ENCODE peak calls at places on chromosomes 3 and 15, in six cellular contexts. One of them, this sample, is unnamed.

GRCh38 chr3:181610083-181610972 is 101.4 kb upstream of the SOX2 start:
- DNase-seq in GM12865: no peak
- DNase-seq in NCI-H146: peak; percentile 78
- DNase-seq in stimulated activated CD8-positive, alpha-beta memory T cell treated with anti-CD3 and anti-CD28 coated beads, Interleukin-4, amount 100 ng/mL, for 4 hours: no peak
- DNase-seq in RPMI7951: no peak
- DNase-seq in thoracic aorta: no peak
- DNase-seq in this sample: no peak

GRCh38 chr3:13070622-13071021 is 2.6 kb downstream of the IQSEC1 start:
- DNase-seq in GM12865: no peak
- DNase-seq in RPMI7951: no peak
- DNase-seq in stimulated activated CD8-positive, alpha-beta memory T cell treated with anti-CD3 and anti-CD28 coated beads, Interleukin-4, amount 100 ng/mL, for 4 hours: no peak
- DNase-seq in thoracic aorta: no peak
- DNase-seq in NCI-H146: no peak
- DNase-seq in this sample: no peak

GRCh38 chr3:123652346-123652984 is 67.6 kb upstream of the HACD2 start:
- DNase-seq in thoracic aorta: no peak
- DNase-seq in RPMI7951: peak; percentile 75
- DNase-seq in GM12865: peak; percentile 56
- DNase-seq in stimulated activated CD8-positive, alpha-beta memory T cell treated with anti-CD3 and anti-CD28 coated beads, Interleukin-4, amount 100 ng/mL, for 4 hours: no peak
- DNase-seq in NCI-H146: peak; percentile 76
- DNase-seq in this sample: peak; percentile 87

GRCh38 chr15:66096711-66097058 is 156.9 kb downstream of the MEGF11 start:
- DNase-seq in GM12865: no peak
- DNase-seq in stimulated activated CD8-positive, alpha-beta memory T cell treated with anti-CD3 and anti-CD28 coated beads, Interleukin-4, amount 100 ng/mL, for 4 hours: no peak
- DNase-seq in NCI-H146: no peak
- DNase-seq in thoracic aorta: no peak
- DNase-seq in RPMI7951: no peak
- DNase-seq in this sample: no peak

GRCh38 chr15:78751602-78751979 is 59.7 kb downstream of the ADAMTS7 start:
- DNase-seq in RPMI7951: no peak
- DNase-seq in GM12865: no peak
- DNase-seq in thoracic aorta: no peak
- DNase-seq in stimulated activated CD8-positive, alpha-beta memory T cell treated with anti-CD3 and anti-CD28 coated beads, Interleukin-4, amount 100 ng/mL, for 4 hours: no peak
- DNase-seq in NCI-H146: no peak
- DNase-seq in this sample: no peak

GRCh38 chr3:98556164-98557130 is 24.7 kb downstream of the GPR15 start:
- DNase-seq in RPMI7951: peak; percentile 93
- DNase-seq in GM12865: peak; percentile 99
- DNase-seq in stimulated activated CD8-positive, alpha-beta memory T cell treated with anti-CD3 and anti-CD28 coated beads, Interleukin-4, amount 100 ng/mL, for 4 hours: peak; percentile 27
- DNase-seq in thoracic aorta: no peak
- DNase-seq in NCI-H146: no peak
- DNase-seq in this sample: no peak

GRCh38 chr3:140530603-140531002 is 147.3 kb upstream of the TRIM42 start:
- DNase-seq in GM12865: no peak
- DNase-seq in stimulated activated CD8-positive, alpha-beta memory T cell treated with anti-CD3 and anti-CD28 coated beads, Interleukin-4, amount 100 ng/mL, for 4 hours: no peak
- DNase-seq in thoracic aorta: no peak
- DNase-seq in NCI-H146: no peak
- DNase-seq in RPMI7951: peak; percentile 84
- DNase-seq in this sample: no peak

GRCh38 chr3:37852097-37852496 is 9.6 kb upstream of the CTDSPL start:
- DNase-seq in GM12865: no peak
- DNase-seq in stimulated activated CD8-positive, alpha-beta memory T cell treated with anti-CD3 and anti-CD28 coated beads, Interleukin-4, amount 100 ng/mL, for 4 hours: no peak
- DNase-seq in NCI-H146: no peak
- DNase-seq in RPMI7951: peak; percentile 47
- DNase-seq in thoracic aorta: no peak
- DNase-seq in this sample: no peak

GRCh38 chr3:110815008-110815583 is 256.5 kb upstream of the NECTIN3 start:
- DNase-seq in stimulated activated CD8-positive, alpha-beta memory T cell treated with anti-CD3 and anti-CD28 coated beads, Interleukin-4, amount 100 ng/mL, for 4 hours: no peak
- DNase-seq in NCI-H146: no peak
- DNase-seq in thoracic aorta: no peak
- DNase-seq in RPMI7951: peak; percentile 95
- DNase-seq in GM12865: no peak
- DNase-seq in this sample: no peak

GRCh38 chr15:90211440-90212168 is 10.5 kb downstream of the SEMA4B start:
- DNase-seq in GM12865: no peak
- DNase-seq in stimulated activated CD8-positive, alpha-beta memory T cell treated with anti-CD3 and anti-CD28 coated beads, Interleukin-4, amount 100 ng/mL, for 4 hours: no peak
- DNase-seq in NCI-H146: no peak
- DNase-seq in thoracic aorta: no peak
- DNase-seq in RPMI7951: peak; percentile 84
- DNase-seq in this sample: no peak

GRCh38 chr3:155912574-155913190 is 42.2 kb downstream of the GMPS start:
- DNase-seq in NCI-H146: no peak
- DNase-seq in GM12865: no peak
- DNase-seq in thoracic aorta: no peak
- DNase-seq in RPMI7951: no peak
- DNase-seq in stimulated activated CD8-positive, alpha-beta memory T cell treated with anti-CD3 and anti-CD28 coated beads, Interleukin-4, amount 100 ng/mL, for 4 hours: no peak
- DNase-seq in this sample: no peak

GRCh38 chr3:9928158-9928557 is 5.5 kb upstream of the CRELD1 start:
- DNase-seq in NCI-H146: no peak
- DNase-seq in stimulated activated CD8-positive, alpha-beta memory T cell treated with anti-CD3 and anti-CD28 coated beads, Interleukin-4, amount 100 ng/mL, for 4 hours: no peak
- DNase-seq in RPMI7951: no peak
- DNase-seq in thoracic aorta: no peak
- DNase-seq in GM12865: no peak
- DNase-seq in this sample: no peak

GRCh38 chr15:29852201-29852600 is 29.9 kb upstream of the TJP1 start:
- DNase-seq in RPMI7951: no peak
- DNase-seq in stimulated activated CD8-positive, alpha-beta memory T cell treated with anti-CD3 and anti-CD28 coated beads, Interleukin-4, amount 100 ng/mL, for 4 hours: no peak
- DNase-seq in thoracic aorta: no peak
- DNase-seq in GM12865: no peak
- DNase-seq in NCI-H146: no peak
- DNase-seq in this sample: no peak

GRCh38 chr3:87311309-87311708 is 34.9 kb upstream of the POU1F1 start:
- DNase-seq in thoracic aorta: no peak
- DNase-seq in RPMI7951: peak; percentile 9
- DNase-seq in NCI-H146: no peak
- DNase-seq in GM12865: no peak
- DNase-seq in stimulated activated CD8-positive, alpha-beta memory T cell treated with anti-CD3 and anti-CD28 coated beads, Interleukin-4, amount 100 ng/mL, for 4 hours: no peak
- DNase-seq in this sample: no peak

GRCh38 chr3:13559751-13560540 is 11.0 kb downstream of the FBLN2 start:
- DNase-seq in stimulated activated CD8-positive, alpha-beta memory T cell treated with anti-CD3 and anti-CD28 coated beads, Interleukin-4, amount 100 ng/mL, for 4 hours: no peak
- DNase-seq in thoracic aorta: no peak
- DNase-seq in GM12865: no peak
- DNase-seq in RPMI7951: peak; percentile 51
- DNase-seq in NCI-H146: no peak
- DNase-seq in this sample: no peak

GRCh38 chr15:78434134-78434533 is 3.9 kb upstream of the IREB2 start:
- DNase-seq in thoracic aorta: no peak
- DNase-seq in stimulated activated CD8-positive, alpha-beta memory T cell treated with anti-CD3 and anti-CD28 coated beads, Interleukin-4, amount 100 ng/mL, for 4 hours: no peak
- DNase-seq in NCI-H146: no peak
- DNase-seq in RPMI7951: no peak
- DNase-seq in GM12865: no peak
- DNase-seq in this sample: no peak

GRCh38 chr3:3665961-3666640 is 133.1 kb upstream of the LRRN1 start:
- DNase-seq in GM12865: peak; percentile 48
- DNase-seq in NCI-H146: no peak
- DNase-seq in RPMI7951: no peak
- DNase-seq in thoracic aorta: no peak
- DNase-seq in stimulated activated CD8-positive, alpha-beta memory T cell treated with anti-CD3 and anti-CD28 coated beads, Interleukin-4, amount 100 ng/mL, for 4 hours: no peak
- DNase-seq in this sample: no peak

GRCh38 chr3:30855390-30855789 is 39.1 kb downstream of the GADL1 start:
- DNase-seq in NCI-H146: no peak
- DNase-seq in thoracic aorta: no peak
- DNase-seq in GM12865: no peak
- DNase-seq in stimulated activated CD8-positive, alpha-beta memory T cell treated with anti-CD3 and anti-CD28 coated beads, Interleukin-4, amount 100 ng/mL, for 4 hours: no peak
- DNase-seq in RPMI7951: no peak
- DNase-seq in this sample: no peak

GRCh38 chr15:33112541-33113105 is 81.9 kb downstream of the FMN1 start:
- DNase-seq in thoracic aorta: no peak
- DNase-seq in RPMI7951: no peak
- DNase-seq in GM12865: no peak
- DNase-seq in NCI-H146: no peak
- DNase-seq in stimulated activated CD8-positive, alpha-beta memory T cell treated with anti-CD3 and anti-CD28 coated beads, Interleukin-4, amount 100 ng/mL, for 4 hours: no peak
- DNase-seq in this sample: no peak

GRCh38 chr3:142180761-142181362 is 31.5 kb upstream of the TFDP2 start:
- DNase-seq in NCI-H146: peak; percentile 20
- DNase-seq in RPMI7951: peak; percentile 33
- DNase-seq in stimulated activated CD8-positive, alpha-beta memory T cell treated with anti-CD3 and anti-CD28 coated beads, Interleukin-4, amount 100 ng/mL, for 4 hours: no peak
- DNase-seq in GM12865: peak; percentile 52
- DNase-seq in thoracic aorta: no peak
- DNase-seq in this sample: peak; percentile 74

GRCh38 chr15:73965094-73965729 is 26.9 kb downstream of the STOML1 start:
- DNase-seq in NCI-H146: peak; percentile 14
- DNase-seq in RPMI7951: peak; percentile 62
- DNase-seq in stimulated activated CD8-positive, alpha-beta memory T cell treated with anti-CD3 and anti-CD28 coated beads, Interleukin-4, amount 100 ng/mL, for 4 hours: no peak
- DNase-seq in GM12865: peak; percentile 64
- DNase-seq in thoracic aorta: no peak
- DNase-seq in this sample: no peak

GRCh38 chr3:113287111-113287817 is 75.9 kb downstream of the BOC start:
- DNase-seq in GM12865: no peak
- DNase-seq in RPMI7951: peak; percentile 81
- DNase-seq in stimulated activated CD8-positive, alpha-beta memory T cell treated with anti-CD3 and anti-CD28 coated beads, Interleukin-4, amount 100 ng/mL, for 4 hours: no peak
- DNase-seq in NCI-H146: no peak
- DNase-seq in thoracic aorta: no peak
- DNase-seq in this sample: no peak

GRCh38 chr3:156661158-156661557 is 13.2 kb upstream of the TIPARP start:
- DNase-seq in thoracic aorta: no peak
- DNase-seq in RPMI7951: no peak
- DNase-seq in GM12865: peak; percentile 49
- DNase-seq in stimulated activated CD8-positive, alpha-beta memory T cell treated with anti-CD3 and anti-CD28 coated beads, Interleukin-4, amount 100 ng/mL, for 4 hours: no peak
- DNase-seq in NCI-H146: no peak
- DNase-seq in this sample: no peak

GRCh38 chr3:88141458-88142083 is 8.2 kb upstream of the C3orf38 start:
- DNase-seq in stimulated activated CD8-positive, alpha-beta memory T cell treated with anti-CD3 and anti-CD28 coated beads, Interleukin-4, amount 100 ng/mL, for 4 hours: no peak
- DNase-seq in thoracic aorta: no peak
- DNase-seq in NCI-H146: no peak
- DNase-seq in RPMI7951: peak; percentile 36
- DNase-seq in GM12865: no peak
- DNase-seq in this sample: no peak

GRCh38 chr3:185328324-185329004 is 34.5 kb upstream of the MAP3K13 start:
- DNase-seq in NCI-H146: no peak
- DNase-seq in GM12865: no peak
- DNase-seq in thoracic aorta: no peak
- DNase-seq in RPMI7951: no peak
- DNase-seq in stimulated activated CD8-positive, alpha-beta memory T cell treated with anti-CD3 and anti-CD28 coated beads, Interleukin-4, amount 100 ng/mL, for 4 hours: no peak
- DNase-seq in this sample: no peak

GRCh38 chr15:79339588-79340314 is 28.8 kb downstream of the TMED3 start:
- DNase-seq in GM12865: peak; percentile 51
- DNase-seq in NCI-H146: peak; percentile 23
- DNase-seq in RPMI7951: peak; percentile 52
- DNase-seq in stimulated activated CD8-positive, alpha-beta memory T cell treated with anti-CD3 and anti-CD28 coated beads, Interleukin-4, amount 100 ng/mL, for 4 hours: no peak
- DNase-seq in thoracic aorta: no peak
- DNase-seq in this sample: peak; percentile 83

GRCh38 chr3:73623996-73624362 is 762 bp downstream of the PDZRN3 start:
- DNase-seq in RPMI7951: peak; percentile 53
- DNase-seq in NCI-H146: peak; percentile 76
- DNase-seq in stimulated activated CD8-positive, alpha-beta memory T cell treated with anti-CD3 and anti-CD28 coated beads, Interleukin-4, amount 100 ng/mL, for 4 hours: no peak
- DNase-seq in thoracic aorta: no peak
- DNase-seq in GM12865: no peak
- DNase-seq in this sample: no peak